ENCODE peak calls at places on chromosomes 6 and 20, in nine cellular contexts. D, Z, N, J, T, Q, O, B and A are unnamed samples.

GRCh38 chr6:155301867-155302266 is 12.4 kb downstream of the TFB1M start:
- DNase-seq in J (no peak), B (no peak), D (no peak), O (no peak), Z (no peak), T (no peak), N (no peak), Q (peak; percentile 8), A (no peak)

GRCh38 chr6:30885481-30885998 is 1.2 kb downstream of the DDR1 start:
- DNase-seq in Q (peak; percentile 60), J (no peak), N (peak; percentile 77), Z (no peak), B (no peak), T (peak; percentile 41), D (no peak), O (peak; percentile 12), A (peak; percentile 72)

GRCh38 chr20:55386686-55387085 is 618.6 kb downstream of the CBLN4 start:
- DNase-seq in N (no peak), T (no peak), O (no peak), Q (no peak), Z (no peak), D (no peak), J (no peak), B (no peak), A (no peak)

GRCh38 chr6:37646097-37646864 is 51.4 kb downstream of the MDGA1 start:
- DNase-seq in N (no peak), D (no peak), Q (no peak), B (no peak), T (no peak), Z (no peak), O (no peak), J (no peak), A (no peak)

GRCh38 chr20:64131406-64131805 is 24.0 kb upstream of the NPBWR2 start:
- DNase-seq in T (no peak), J (no peak), D (no peak), Q (peak; percentile 27), O (peak; percentile 44), N (no peak), B (no peak), Z (no peak), A (peak; percentile 80)

GRCh38 chr6:47034919-47035318 is 7.2 kb downstream of the ADGRF1 start:
- DNase-seq in N (no peak), T (peak; percentile 94), B (no peak), D (peak; percentile 92), Q (peak; percentile 27), Z (no peak), O (no peak), J (no peak), A (peak; percentile 70)

GRCh38 chr6:508614-509013 is 117.1 kb downstream of the IRF4 start:
- DNase-seq in O (no peak), J (no peak), Z (no peak), D (no peak), Q (no peak), B (no peak), N (no peak), T (no peak), A (no peak)

GRCh38 chr6:143872211-143872610 is 7.9 kb downstream of the ZC2HC1B start:
- DNase-seq in B (no peak), J (no peak), N (no peak), Q (peak; percentile 33), Z (no peak), T (no peak), D (no peak), O (no peak), A (no peak)

GRCh38 chr20:59406446-59406845 is 106.0 kb downstream of the EDN3 start:
- DNase-seq in O (no peak), Q (no peak), D (no peak), T (no peak), Z (no peak), N (no peak), J (no peak), B (no peak), A (no peak)

GRCh38 chr6:34142599-34142998 is 3.3 kb downstream of the GRM4 start:
- DNase-seq in N (no peak), B (no peak), J (no peak), D (no peak), O (no peak), Q (no peak), T (no peak), Z (no peak), A (peak; percentile 41)

GRCh38 chr6:30443657-30444450 is 45.5 kb upstream of the HLA-E start:
- DNase-seq in J (no peak), N (no peak), T (no peak), Q (peak; percentile 81), D (no peak), Z (no peak), O (no peak), B (no peak), A (no peak)

GRCh38 chr20:23115823-23116222 is 29.7 kb upstream of the CD93 start:
- DNase-seq in D (no peak), T (no peak), O (no peak), Z (no peak), J (no peak), Q (peak; percentile 9), N (no peak), B (no peak), A (no peak)

GRCh38 chr6:113220832-113221231 is 636.3 kb upstream of the MARCKS start:
- DNase-seq in O (no peak), J (no peak), T (no peak), D (no peak), B (no peak), Q (no peak), N (no peak), Z (no peak), A (no peak)

GRCh38 chr6:56594699-56595098 is 48.0 kb downstream of the DST start:
- DNase-seq in N (no peak), Z (no peak), Q (no peak), B (no peak), O (peak; percentile 19), J (no peak), D (no peak), T (peak; percentile 77), A (peak; percentile 89)

GRCh38 chr6:144447487-144447886 is 162.4 kb downstream of the UTRN start:
- DNase-seq in B (no peak), T (no peak), N (no peak), O (no peak), Q (peak; percentile 76), J (no peak), Z (no peak), D (no peak), A (no peak)